ENCODE peak calls at places on chromosomes 16 and 17, in five cellular contexts. L is right cardiac atrium, U is AG10803, C is stomach, Y is midbrain. P is an unnamed sample.

GRCh38 chr16:57994778-57995177 is 5.7 kb downstream of the ZNF319 start:
- DNase-seq in U (peak; percentile 31), L (peak; percentile 85), Y (no peak), C (peak; percentile 59), P (peak; percentile 48)

GRCh38 chr16:84199861-84200260 is 8.9 kb downstream of the ADAD2 start:
- DNase-seq in U (peak; percentile 56), C (no peak), Y (peak; percentile 31), L (peak; percentile 70), P (no peak)

GRCh38 chr17:58786586-58787295 is 31.1 kb downstream of the PPM1E start:
- DNase-seq in U (peak; percentile 85), C (peak; percentile 41), L (no peak), Y (no peak), P (peak; percentile 34)

GRCh38 chr17:29835438-29836351 is 94.3 kb downstream of the SSH2 start:
- DNase-seq in U (peak; percentile 52), L (peak; percentile 64), Y (no peak), C (peak; percentile 54), P (peak; percentile 48)

GRCh38 chr16:87003414-87003755 is 313.8 kb downstream of the C16orf95 start:
- DNase-seq in U (no peak), C (no peak), L (no peak), Y (no peak), P (no peak)

GRCh38 chr17:27296427-27296979 is 2.6 kb downstream of the WSB1 start:
- DNase-seq in L (no peak), C (no peak), Y (no peak), U (peak; percentile 85), P (peak; percentile 78)

GRCh38 chr17:44911133-44912001 is 3.9 kb downstream of the GFAP start:
- DNase-seq in C (peak; percentile 73), U (peak; percentile 48), Y (peak; percentile 58), L (peak; percentile 69), P (peak; percentile 54)

GRCh38 chr17:66976781-66977201 is 12.3 kb downstream of the CACNG4 start:
- DNase-seq in C (no peak), Y (no peak), L (peak; percentile 72), U (no peak), P (no peak)

GRCh38 chr17:62717589-62718342 is 90.3 kb downstream of the MRC2 start:
- DNase-seq in L (no peak), U (no peak), Y (no peak), C (no peak), P (no peak)

GRCh38 chr16:630024-630814 is 566 bp upstream of the WFIKKN1 start:
- DNase-seq in C (no peak), U (no peak), Y (no peak), L (no peak), P (no peak)

GRCh38 chr17:63399856-63400255 is 46.2 kb downstream of the CYB561 start:
- DNase-seq in C (peak; percentile 40), Y (no peak), L (peak; percentile 93), U (peak; percentile 83), P (peak; percentile 67)

GRCh38 chr17:66423436-66423922 is 121.1 kb downstream of the PRKCA start:
- DNase-seq in Y (no peak), U (peak; percentile 37), C (no peak), L (no peak), P (peak; percentile 38)

GRCh38 chr17:82563318-82563717 is 43.8 kb downstream of the FOXK2 start:
- DNase-seq in U (no peak), Y (no peak), L (no peak), C (no peak), P (no peak)

P was measured in GM03348.